ENCODE peak calls at places on chromosome 6, in nine cellular contexts. U, K, R, Q, T, A, D, S and Z are unnamed samples.

GRCh38 chr6:169106176-169106575 is 147.5 kb downstream of the THBS2 start:
- DNase-seq in U (no peak), K (no peak), R (peak), Q (peak), T (no peak), A (peak), D (no peak), S (no peak), Z (no peak)

GRCh38 chr6:106889692-106890091 is 84.8 kb downstream of the CD24 start:
- DNase-seq in U (no peak), K (no peak), R (no peak), Q (no peak), T (no peak), A (no peak), D (no peak), S (no peak), Z (no peak)

GRCh38 chr6:38367231-38367630 is 272.5 kb downstream of the BTBD9 start:
- DNase-seq in U (no peak), K (no peak), R (no peak), Q (peak), T (no peak), A (no peak), D (no peak), S (no peak), Z (no peak)

GRCh38 chr6:42742116-42742894 is 3.6 kb downstream of the TBCC start:
- DNase-seq in U (no peak), K (no peak), R (peak), Q (no peak), T (no peak), A (peak), D (no peak), S (no peak), Z (no peak)

GRCh38 chr6:149934249-149935156 is 7.3 kb upstream of the ULBP2 start:
- DNase-seq in U (peak), K (peak), R (peak), Q (peak), T (no peak), A (peak), D (peak), S (peak), Z (peak)

GRCh38 chr6:254011-254410 is 38.3 kb upstream of the DUSP22 start:
- DNase-seq in U (no peak), K (no peak), R (no peak), Q (no peak), T (no peak), A (no peak), D (no peak), S (no peak), Z (no peak)

GRCh38 chr6:77403424-77403823 is 59.9 kb downstream of the HTR1B start:
- DNase-seq in U (peak), K (no peak), R (peak), Q (peak), T (no peak), A (peak), D (peak), S (no peak), Z (peak)

GRCh38 chr6:28742668-28743270 is 181.0 kb downstream of the TRIM27 start:
- DNase-seq in U (peak), K (no peak), R (peak), Q (peak), T (no peak), A (peak), D (peak), S (no peak), Z (no peak)

DNA sequence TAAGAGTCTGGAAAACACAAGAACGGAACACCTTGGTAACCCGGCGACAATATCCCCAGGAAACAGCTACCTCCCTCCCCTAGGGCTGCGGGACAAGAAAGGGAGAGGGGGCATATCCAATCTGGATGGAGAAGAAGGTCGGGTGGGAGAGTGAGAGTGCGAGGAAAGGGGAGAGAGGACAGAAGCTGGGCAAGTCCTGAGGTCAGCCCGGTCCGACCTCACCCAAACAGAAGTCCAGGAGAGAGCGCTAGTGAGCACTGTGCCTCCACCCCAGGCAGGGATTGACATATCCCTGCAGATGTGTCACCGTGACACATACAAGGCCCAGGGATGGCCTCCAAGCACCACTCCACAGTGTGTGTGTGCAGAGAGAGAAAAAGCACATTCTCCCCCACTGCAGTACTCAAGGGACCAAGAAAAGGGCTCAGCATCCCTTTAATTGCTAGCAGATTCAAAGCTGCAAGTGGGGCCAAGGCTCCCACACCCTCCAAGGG is 3.3 kb downstream of the PXDC1 start:
- DNase-seq in U (peak), K (no peak), R (peak), Q (peak), T (no peak), A (peak), D (peak), S (no peak), Z (peak)
- TF ChIP-seq CTCF in U (peak), K (peak), R (peak), Q (peak), T (peak), A (peak), D (peak), S (no peak), Z (peak)

DNA sequence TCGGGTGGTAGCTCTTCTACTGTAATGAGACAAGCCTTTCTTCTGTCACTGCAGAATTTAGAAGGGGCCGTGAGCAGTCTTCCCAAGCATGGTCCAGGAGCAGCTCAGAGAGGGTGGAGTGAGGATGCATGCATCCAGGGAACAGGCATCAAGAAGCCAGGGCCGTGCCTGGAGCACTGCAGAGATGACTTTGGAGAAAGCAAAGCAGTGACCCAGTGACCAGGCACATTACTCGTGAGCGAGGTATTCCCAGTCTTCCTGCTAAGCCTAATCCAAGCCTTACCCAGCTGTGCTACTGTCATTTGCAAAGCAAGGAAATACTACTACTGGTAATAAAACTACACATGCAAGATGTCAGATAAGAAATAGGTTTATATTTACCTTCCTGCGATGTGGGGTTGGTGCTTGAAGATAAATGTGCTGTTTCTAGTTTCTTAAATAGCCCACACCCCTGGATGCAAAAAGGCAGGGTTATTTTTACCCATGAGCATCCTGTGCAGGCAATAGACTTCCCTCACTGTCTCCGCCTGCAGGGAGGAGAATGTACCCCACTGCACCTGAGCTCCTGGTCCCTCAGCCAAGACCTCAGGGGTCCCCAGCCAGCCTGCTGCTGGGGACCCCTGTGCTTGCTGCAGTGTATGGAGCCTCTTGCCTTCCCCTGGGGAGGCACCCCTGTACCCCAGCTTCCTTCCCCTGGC is 62.9 kb downstream of the SSR1 start:
- DNase-seq in U (no peak), K (no peak), R (no peak), Q (no peak), T (no peak), A (no peak), D (no peak), S (no peak), Z (no peak)
- TF ChIP-seq CTCF in U (no peak), K (no peak), R (no peak), Q (no peak), T (no peak), A (no peak), D (no peak), S (no peak), Z (no peak)

GRCh38 chr6:159761873-159762680 is at the start of gene ACAT2:
- DNase-seq in U (peak), K (peak), R (peak), Q (peak), T (peak), A (peak), D (peak), S (peak), Z (peak)
- TF ChIP-seq CTCF in U (no peak), K (no peak), R (no peak), Q (no peak), T (no peak), A (no peak), D (no peak), S (no peak), Z (no peak)

GRCh38 chr6:105022416-105022815 is 65.5 kb downstream of the LIN28B start:
- DNase-seq in U (no peak), K (no peak), R (no peak), Q (no peak), T (no peak), A (no peak), D (no peak), S (no peak), Z (no peak)

GRCh38 chr6:105029581-105029980 is 72.7 kb downstream of the LIN28B start:
- DNase-seq in U (no peak), K (no peak), R (no peak), Q (no peak), T (no peak), A (no peak), D (no peak), S (no peak), Z (no peak)

GRCh38 chr6:105021399-105021798 is 64.5 kb downstream of the LIN28B start:
- DNase-seq in U (no peak), K (no peak), R (no peak), Q (no peak), T (no peak), A (no peak), D (no peak), S (no peak), Z (no peak)

GRCh38 chr6:105028898-105029297 is 72.0 kb downstream of the LIN28B start:
- DNase-seq in U (no peak), K (no peak), R (no peak), Q (no peak), T (no peak), A (no peak), D (no peak), S (no peak), Z (no peak)

GRCh38 chr6:105024803-105025202 is 67.9 kb downstream of the LIN28B start:
- DNase-seq in U (no peak), K (no peak), R (no peak), Q (no peak), T (no peak), A (no peak), D (no peak), S (no peak), Z (no peak)
- TF ChIP-seq CTCF in U (no peak), K (no peak), R (no peak), Q (no peak), T (no peak), A (no peak), D (no peak), S (no peak), Z (no peak)

GRCh38 chr6:79671605-79672266 is 40.6 kb downstream of the SH3BGRL2 start:
- DNase-seq in U (no peak), K (peak), R (peak), Q (peak), T (no peak), A (peak), D (peak), S (no peak), Z (no peak)

GRCh38 chr6:79670789-79671188 is 39.7 kb downstream of the SH3BGRL2 start:
- DNase-seq in U (no peak), K (no peak), R (no peak), Q (no peak), T (no peak), A (no peak), D (no peak), S (no peak), Z (no peak)

GRCh38 chr6:79669766-79670165 is 38.6 kb downstream of the SH3BGRL2 start:
- DNase-seq in U (no peak), K (no peak), R (no peak), Q (no peak), T (no peak), A (no peak), D (no peak), S (no peak), Z (no peak)

GRCh38 chr6:79673947-79674346 is 42.8 kb downstream of the SH3BGRL2 start:
- DNase-seq in U (no peak), K (no peak), R (no peak), Q (no peak), T (no peak), A (no peak), D (no peak), S (no peak), Z (no peak)

GRCh38 chr6:79672631-79673065 is 41.5 kb downstream of the SH3BGRL2 start:
- DNase-seq in U (peak), K (no peak), R (peak), Q (peak), T (no peak), A (peak), D (peak), S (no peak), Z (no peak)
- TF ChIP-seq CTCF in U (peak), K (peak), R (peak), Q (peak), T (peak), A (peak), D (peak), S (peak), Z (peak)

GRCh38 chr6:137590684-137591083 is 96.5 kb upstream of the OLIG3 start:
- DNase-seq in U (no peak), K (no peak), R (no peak), Q (no peak), T (no peak), A (no peak), D (no peak), S (no peak), Z (no peak)

GRCh38 chr6:137588472-137588871 is 94.3 kb upstream of the OLIG3 start:
- DNase-seq in U (no peak), K (no peak), R (no peak), Q (no peak), T (no peak), A (no peak), D (no peak), S (no peak), Z (no peak)

DNA sequence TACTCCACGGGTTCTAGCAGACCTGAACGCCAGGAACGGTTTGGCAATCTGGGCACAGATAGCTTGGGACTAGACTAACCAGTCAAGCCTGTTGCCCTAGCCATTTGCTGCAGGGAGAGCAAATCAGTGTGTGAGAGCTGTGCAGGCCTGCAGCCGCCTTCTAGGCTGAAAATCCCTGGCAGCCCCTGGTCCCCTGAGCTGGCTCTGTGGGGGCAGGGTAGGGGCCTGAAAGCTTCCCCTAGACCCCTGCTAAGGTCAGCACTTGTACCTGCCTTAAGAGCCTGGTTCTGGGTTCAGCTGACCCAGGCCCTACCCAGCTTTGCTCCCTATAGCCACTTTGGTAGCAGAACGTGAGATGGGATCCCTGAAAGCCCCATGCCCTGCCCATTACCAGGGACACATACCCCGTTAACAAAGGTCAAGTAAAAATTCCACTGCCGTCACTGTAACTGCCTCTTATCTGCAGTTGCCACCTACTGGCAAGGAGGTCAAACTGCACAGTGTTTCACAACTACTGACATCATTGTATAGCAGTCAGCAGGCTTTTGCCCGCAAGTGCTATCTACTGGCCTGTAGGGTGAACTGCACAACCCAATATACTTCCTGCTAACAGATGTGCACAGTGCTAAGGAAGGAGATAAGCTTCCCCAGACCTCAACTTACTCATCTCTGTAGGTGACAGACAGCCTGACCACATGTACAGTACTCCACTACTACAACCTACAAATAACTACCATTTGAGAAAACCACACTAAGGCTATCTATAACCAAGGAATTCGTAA is 95.1 kb upstream of the OLIG3 start:
- DNase-seq in U (peak), K (peak), R (peak), Q (peak), T (no peak), A (peak), D (peak), S (no peak), Z (peak)
- TF ChIP-seq CTCF in U (peak), K (peak), R (peak), Q (peak), T (peak), A (peak), D (peak), S (peak), Z (peak)

GRCh38 chr6:113995632-113996031 is 24.7 kb upstream of the HDAC2 start:
- DNase-seq in U (peak), K (no peak), R (peak), Q (peak), T (peak), A (peak), D (peak), S (no peak), Z (peak)
- TF ChIP-seq CTCF in U (no peak), K (no peak), R (no peak), Q (no peak), T (no peak), A (no peak), D (peak), S (no peak), Z (no peak)

DNA sequence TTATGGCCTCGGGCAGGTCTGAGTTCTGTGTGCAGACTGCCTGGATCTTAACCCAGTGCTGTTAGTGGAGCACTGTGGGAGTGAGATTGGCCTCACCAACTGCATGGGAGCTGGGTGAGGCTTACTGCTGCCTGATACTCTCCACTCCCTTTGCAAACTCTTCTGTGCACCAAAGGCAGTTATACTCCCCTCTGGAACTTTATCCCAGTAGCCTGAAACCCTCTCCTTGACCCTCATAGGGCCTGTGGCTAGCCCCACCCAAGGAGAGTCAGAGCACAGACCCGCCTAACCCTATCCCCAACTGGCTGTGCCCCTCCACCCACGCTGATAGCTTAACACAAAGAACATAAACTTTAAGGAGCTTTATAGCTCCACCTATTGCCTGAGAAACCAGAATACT is 41.3 kb upstream of the PKIB start:
- DNase-seq in U (no peak), K (no peak), R (no peak), Q (no peak), T (no peak), A (no peak), D (no peak), S (no peak), Z (no peak)
- TF ChIP-seq CTCF in U (no peak), K (no peak), R (no peak), Q (no peak), T (no peak), A (no peak), D (no peak), S (no peak), Z (no peak)